ENCODE peak calls at places on chromosomes 3 and 15, in six cellular contexts. O is B cell, F is suprapubic skin, D is OCI-LY7, Z is neural crest cell, R is type B pancreatic cell. I is an unnamed sample.

GRCh38 chr3:52004158-52004787 is 8.6 kb upstream of the RPL29 start:
- DNase-seq in D (no peak), O (no peak), R (no peak), F (no peak), Z (peak; percentile 65), I (no peak)

GRCh38 chr15:66899555-66900350 is 165.6 kb upstream of the SMAD3 start:
- DNase-seq in F (peak; percentile 35), D (no peak), O (no peak), R (no peak), Z (no peak), I (no peak)

GRCh38 chr3:99965077-99965476 is 147.4 kb downstream of the CMSS1 start:
- DNase-seq in F (no peak), R (no peak), Z (no peak), D (no peak), O (no peak), I (no peak)

GRCh38 chr3:123026551-123027291 is 842 bp downstream of the SEMA5B start:
- DNase-seq in D (no peak), O (peak; percentile 44), F (peak; percentile 81), Z (peak; percentile 39), R (peak; percentile 70), I (no peak)

GRCh38 chr15:94125131-94125530 is 106.2 kb upstream of the MCTP2 start:
- DNase-seq in F (no peak), R (no peak), D (no peak), O (no peak), Z (no peak), I (no peak)

GRCh38 chr3:51966016-51966415 is 1.2 kb downstream of the PCBP4 start:
- DNase-seq in F (no peak), D (no peak), Z (no peak), O (no peak), R (no peak), I (no peak)

GRCh38 chr3:38588995-38589937 is 60.2 kb downstream of the SCN5A start:
- DNase-seq in F (peak; percentile 47), D (no peak), O (no peak), R (peak; percentile 47), Z (no peak), I (peak; percentile 71)

GRCh38 chr15:84833447-84833846 is 16.3 kb downstream of the ALPK3 start:
- DNase-seq in F (no peak), R (no peak), Z (no peak), D (no peak), O (no peak), I (no peak)

GRCh38 chr3:107710851-107711250 is 188.1 kb downstream of the BBX start:
- DNase-seq in R (no peak), Z (no peak), O (no peak), D (no peak), F (no peak), I (no peak)

GRCh38 chr3:58679451-58679850 is 12.9 kb upstream of the FAM3D start:
- DNase-seq in F (no peak), D (no peak), R (no peak), Z (no peak), O (no peak), I (no peak)

GRCh38 chr15:60840306-60840702 is 361.4 kb upstream of the ICE2 start:
- DNase-seq in R (no peak), O (no peak), D (no peak), Z (no peak), F (no peak), I (no peak)

GRCh38 chr3:32431481-32431880 is 39.8 kb downstream of the CMTM7 start:
- DNase-seq in R (no peak), F (no peak), D (no peak), Z (no peak), O (no peak), I (peak; percentile 63)

GRCh38 chr3:62406945-62407344 is 33.6 kb upstream of the FEZF2 start:
- DNase-seq in Z (no peak), R (no peak), D (no peak), F (no peak), O (no peak), I (no peak)

GRCh38 chr15:57364282-57365007 is 11.9 kb upstream of the CGNL1 start:
- DNase-seq in F (no peak), Z (no peak), O (peak; percentile 17), R (no peak), D (no peak), I (no peak)
- TF ChIP-seq CTCF in F (no peak), Z (peak; percentile 46), O (no peak), R (peak; percentile 63), D (peak; percentile 17), I (peak; percentile 47)

DNA sequence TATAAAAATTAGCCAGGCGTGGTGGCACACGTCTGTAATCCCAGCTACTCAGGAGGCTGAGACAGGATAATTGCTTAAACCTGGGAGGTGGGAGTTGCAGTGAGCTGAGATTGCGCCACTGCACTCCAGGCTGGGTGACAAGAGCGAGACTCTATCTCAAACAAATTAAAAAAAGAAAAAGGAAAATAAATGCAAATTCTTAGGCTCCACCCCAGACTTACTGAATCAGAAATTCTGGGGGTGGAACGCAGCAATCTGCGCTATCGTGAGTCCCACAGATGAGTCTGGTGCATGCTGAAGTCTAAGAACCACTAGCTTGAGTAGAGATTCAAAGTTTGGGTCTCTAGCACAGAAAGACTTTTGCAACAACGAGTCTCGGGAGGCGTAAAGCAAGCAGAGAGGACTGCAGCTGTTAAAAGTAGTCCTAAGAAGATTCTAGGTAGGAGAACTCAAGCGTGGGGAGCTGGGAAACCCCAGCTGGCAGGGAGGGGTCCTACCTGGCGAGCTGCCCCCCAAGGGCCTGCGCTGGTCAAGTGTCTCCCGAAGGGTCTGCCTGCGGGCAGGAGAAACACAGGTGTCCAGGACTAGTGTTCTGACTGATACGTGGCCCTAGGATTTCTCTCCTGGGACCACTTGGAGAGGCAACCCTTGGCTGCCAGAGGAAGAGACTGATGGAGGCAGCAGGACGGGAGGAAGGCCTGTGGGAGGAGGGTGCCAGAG is 21.9 kb downstream of the CEP19 start:
- DNase-seq in O (no peak), Z (no peak), R (no peak), D (no peak), F (no peak), I (no peak)
- TF ChIP-seq CTCF in O (no peak), Z (no peak), R (no peak), D (no peak), F (no peak), I (no peak)

DNA sequence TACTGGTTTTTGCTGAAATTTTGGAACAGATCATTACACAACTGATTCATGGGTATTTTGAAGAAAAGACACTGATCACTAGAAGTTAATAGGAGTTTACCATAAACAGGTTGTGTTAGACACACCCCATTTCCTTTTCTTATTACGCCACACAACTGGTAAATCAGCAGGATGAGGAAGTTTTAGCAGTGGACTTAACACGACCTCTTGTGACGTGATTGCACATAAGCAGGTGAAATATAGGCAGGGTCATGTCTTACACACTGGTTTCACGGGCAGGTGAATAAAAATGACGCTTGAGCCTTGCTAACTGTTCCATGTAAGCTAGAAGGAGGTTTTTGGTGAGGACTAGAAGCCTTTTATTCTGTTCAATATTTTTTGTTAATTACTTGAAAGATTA is 27.1 kb upstream of the TPRG1 start:
- DNase-seq in Z (no peak), O (peak; percentile 6), R (no peak), D (peak; percentile 17), F (no peak), I (no peak)
- TF ChIP-seq CTCF in Z (no peak), O (no peak), R (no peak), D (peak; percentile 34), F (no peak), I (peak; percentile 13)

GRCh38 chr3:188205992-188206416 is 52.0 kb downstream of the LPP start:
- DNase-seq in D (peak; percentile 56), Z (no peak), O (no peak), F (no peak), R (no peak), I (no peak)
- TF ChIP-seq CTCF in D (peak; percentile 78), Z (peak; percentile 42), O (no peak), F (no peak), R (peak; percentile 54), I (peak; percentile 11)

DNA sequence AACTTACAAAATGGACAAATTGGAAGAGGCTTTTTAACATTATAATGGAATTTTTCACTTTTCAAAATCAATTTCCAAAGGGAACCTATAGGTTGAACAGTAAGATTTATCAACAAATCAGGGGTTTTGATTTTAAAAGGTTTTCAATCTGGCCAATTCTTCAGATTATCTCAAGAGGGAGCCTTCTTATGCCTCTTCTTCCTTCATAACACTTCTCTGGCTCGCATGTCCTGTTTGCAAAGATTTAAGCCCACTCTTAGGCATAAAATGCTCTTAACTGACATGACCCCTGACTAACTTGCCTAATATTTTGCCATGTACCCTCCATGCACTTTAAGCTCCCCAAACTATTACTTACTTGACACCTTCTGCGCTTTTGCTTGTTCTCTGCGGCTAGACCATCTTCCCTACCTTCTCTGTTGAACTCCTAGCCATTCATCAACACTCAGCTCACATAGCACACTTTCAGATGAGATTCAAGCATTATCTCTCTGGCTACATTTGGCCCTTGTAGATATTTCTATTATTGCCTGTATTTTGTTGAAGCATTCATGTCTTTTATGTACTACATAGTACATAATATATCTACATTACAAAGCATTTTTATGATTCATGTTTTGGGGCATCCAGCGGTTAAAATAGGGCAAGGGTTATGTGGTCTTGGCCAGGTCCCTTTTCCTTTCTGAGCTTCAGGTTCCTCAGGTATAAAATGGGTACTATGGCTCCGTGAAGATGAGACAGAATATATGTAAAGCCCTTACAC is 1.0 kb upstream of the ARIH1 start:
- DNase-seq in F (no peak), R (no peak), O (peak; percentile 36), Z (no peak), D (peak; percentile 29), I (no peak)
- TF ChIP-seq CTCF in F (no peak), R (no peak), O (no peak), Z (peak; percentile 31), D (no peak), I (peak; percentile 47)

DNA sequence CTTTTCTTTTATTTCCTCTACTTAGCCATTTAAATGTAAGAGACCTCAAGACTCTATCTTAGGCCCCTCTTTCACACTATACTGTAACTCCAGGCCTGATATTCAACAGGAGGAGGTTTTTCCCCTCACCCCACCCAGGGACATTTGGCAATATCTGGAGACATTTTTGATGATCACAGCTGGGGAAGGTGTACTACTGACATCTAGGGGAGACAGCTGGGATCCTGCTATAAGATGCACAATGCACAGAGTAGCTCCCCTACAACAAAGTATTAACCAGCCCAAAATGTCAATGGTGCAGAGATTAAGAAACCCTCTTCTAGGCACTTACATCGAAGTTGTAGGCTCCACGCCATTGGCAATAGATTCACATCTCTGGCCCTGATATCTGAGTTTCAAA is 517.5 kb upstream of the UBE2E2 start:
- DNase-seq in F (no peak), O (no peak), Z (no peak), R (no peak), D (no peak), I (no peak)
- TF ChIP-seq CTCF in F (no peak), O (no peak), Z (peak; percentile 43), R (peak; percentile 47), D (peak; percentile 50), I (peak; percentile 54)